ENCODE peak calls at places on chromosome 5, in five cellular contexts. V, U, R, E and G are unnamed samples.

GRCh38 chr5:157358871-157359270 is 92.9 kb downstream of the CYFIP2 start:
- DNase-seq in V (no peak), U (no peak), E (no peak), R (no peak), G (no peak)

GRCh38 chr5:100832252-100833230 is 70.5 kb downstream of the ST8SIA4 start:
- DNase-seq in U (no peak), V (no peak), E (peak; percentile 65), R (no peak), G (no peak)

GRCh38 chr5:78467744-78468357 is 107.4 kb downstream of the SCAMP1 start:
- DNase-seq in E (peak; percentile 50), U (no peak), V (peak; percentile 18), R (peak; percentile 73), G (no peak)

GRCh38 chr5:151005975-151006576 is 14.3 kb upstream of the GPX3 start:
- DNase-seq in R (peak; percentile 99), U (no peak), V (peak; percentile 30), E (no peak), G (no peak)

GRCh38 chr5:10018670-10019069 is 231.0 kb downstream of the ATPSCKMT start:
- DNase-seq in E (no peak), U (no peak), R (peak; percentile 91), V (peak; percentile 60), G (no peak)

GRCh38 chr5:82719368-82719767 is 357.8 kb downstream of the TMEM167A start:
- DNase-seq in V (no peak), R (peak; percentile 60), E (peak; percentile 41), U (no peak), G (no peak)

GRCh38 chr5:116084231-116084630 is 594 bp upstream of the COMMD10 start:
- DNase-seq in E (peak; percentile 55), R (peak; percentile 39), V (no peak), U (no peak), G (no peak)

GRCh38 chr5:143525176-143525575 is 121.7 kb upstream of the NR3C1 start:
- DNase-seq in V (no peak), R (no peak), U (no peak), E (no peak), G (no peak)

GRCh38 chr5:40834849-40835787 is at the start of gene RPL37:
- DNase-seq in R (peak; percentile 99), E (peak; percentile 99), U (peak; percentile 87), V (peak; percentile 93), G (peak; percentile 84)

GRCh38 chr5:71922584-71923106 is 184.6 kb upstream of the MAP1B start:
- DNase-seq in R (no peak), E (peak; percentile 7), U (no peak), V (no peak), G (no peak)

GRCh38 chr5:56313596-56313995 is 80.5 kb upstream of the ANKRD55 start:
- DNase-seq in R (no peak), E (no peak), V (no peak), U (no peak), G (no peak)

GRCh38 chr5:172183881-172184280 is 4.1 kb downstream of the STK10 start:
- DNase-seq in R (no peak), E (no peak), V (no peak), U (no peak), G (no peak)

GRCh38 chr5:36664762-36665161 is 58.4 kb downstream of the SLC1A3 start:
- DNase-seq in U (no peak), V (no peak), R (no peak), E (no peak), G (no peak)

GRCh38 chr5:109291090-109291489 is 118.7 kb downstream of the PJA2 start:
- DNase-seq in E (no peak), R (no peak), U (no peak), V (no peak), G (no peak)
- TF ChIP-seq CTCF in E (no peak), R (no peak), U (no peak), V (no peak), G (no peak)

DNA sequence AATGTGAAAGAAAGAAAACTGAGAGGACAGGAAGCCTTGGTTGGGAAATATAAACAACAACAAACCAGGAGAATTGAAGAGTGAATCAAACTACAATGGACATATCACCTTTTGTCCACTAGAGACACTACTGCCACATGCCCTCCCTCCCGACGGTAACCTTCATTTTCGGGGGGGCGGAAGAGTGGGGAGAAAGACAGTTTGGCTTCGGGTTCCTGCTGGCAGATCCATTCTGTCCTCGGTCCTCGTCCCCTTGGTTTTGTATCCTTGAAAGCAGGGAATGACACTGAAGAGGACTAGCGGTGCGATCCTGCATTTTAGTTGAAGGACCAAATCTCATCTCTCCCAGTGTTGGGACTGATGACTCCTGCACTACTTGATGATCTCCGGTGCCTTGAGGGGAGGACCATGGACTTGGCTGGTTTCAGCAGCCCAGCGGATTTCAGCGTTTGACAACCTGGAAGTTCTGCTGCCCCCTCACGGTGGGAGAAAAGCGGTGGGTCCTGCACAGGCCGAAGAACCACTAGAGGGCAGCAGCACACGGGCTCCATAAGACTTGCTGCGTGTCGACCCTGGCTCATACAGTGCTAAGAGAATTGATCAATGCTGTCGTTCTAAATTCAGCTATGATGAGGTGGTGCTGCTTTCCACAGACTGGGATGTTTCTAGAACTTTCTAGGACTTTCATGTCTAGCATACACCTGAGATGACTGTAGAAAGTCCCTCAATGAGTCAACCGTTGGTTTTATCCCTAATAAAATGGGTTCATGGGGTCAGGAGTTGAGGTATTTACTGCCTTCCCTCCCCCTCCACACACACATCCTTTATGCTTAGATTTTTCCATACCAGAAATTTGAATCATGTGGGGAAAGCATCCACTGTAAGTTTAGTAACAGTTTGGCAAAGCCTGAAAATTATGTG is 15.1 kb upstream of the ZNF131 start:
- DNase-seq in V (peak; percentile 90), R (peak; percentile 96), E (peak; percentile 97), U (peak; percentile 23), G (peak; percentile 83)
- TF ChIP-seq CTCF in V (peak; percentile 100), R (peak; percentile 100), E (peak; percentile 100), U (peak; percentile 100), G (peak; percentile 99)

GRCh38 chr5:122963305-122963704 is 73.2 kb downstream of the PPIC start:
- DNase-seq in U (no peak), E (no peak), R (no peak), V (no peak), G (no peak)
- TF ChIP-seq CTCF in U (no peak), E (no peak), R (no peak), V (no peak), G (no peak)

GRCh38 chr5:32450952-32451351 is 6.4 kb upstream of the ZFR start:
- DNase-seq in R (no peak), U (no peak), V (no peak), E (peak; percentile 38), G (no peak)
- TF ChIP-seq CTCF in R (no peak), U (no peak), V (peak; percentile 30), E (peak; percentile 42), G (no peak)

GRCh38 chr5:140249536-140249935 is 53.4 kb downstream of the PFDN1 start:
- DNase-seq in V (no peak), E (no peak), U (no peak), R (no peak), G (no peak)
- TF ChIP-seq CTCF in V (no peak), E (no peak), U (no peak), R (no peak), G (no peak)

GRCh38 chr5:180860887-180861822 is at the start of gene ZFP62:
- DNase-seq in V (peak; percentile 71), R (peak; percentile 90), E (peak; percentile 97), U (peak; percentile 61), G (peak; percentile 90)
- TF ChIP-seq CTCF in V (no peak), R (no peak), E (no peak), U (no peak), G (no peak)